ENCODE peak calls at places on chromosomes 7 and 10, in six cellular contexts. R, P, I, D, W and Q are unnamed samples.

GRCh38 chr7:135377171-135377570 is 132.7 kb downstream of the CNOT4 start:
- DNase-seq in R (no peak), P (no peak), I (no peak), D (no peak), W (no peak), Q (no peak)

GRCh38 chr7:14377646-14378266 is 388.3 kb upstream of the ETV1 start:
- DNase-seq in R (no peak), P (no peak), I (no peak), D (no peak), W (no peak), Q (no peak)

GRCh38 chr10:91665842-91666241 is 33.0 kb upstream of the PPP1R3C start:
- DNase-seq in R (no peak), P (no peak), I (no peak), D (no peak), W (no peak), Q (no peak)

GRCh38 chr10:87845624-87846377 is 17.5 kb downstream of the KLLN start:
- DNase-seq in R (no peak), P (no peak), I (peak), D (no peak), W (no peak), Q (peak)

GRCh38 chr7:117127585-117128168 is 174.4 kb downstream of the ST7 start:
- DNase-seq in R (peak), P (no peak), I (peak), D (peak), W (no peak), Q (peak)

GRCh38 chr10:95445223-95445836 is 115.8 kb downstream of the SORBS1 start:
- DNase-seq in R (no peak), P (no peak), I (peak), D (no peak), W (no peak), Q (peak)

GRCh38 chr10:37434091-37434490 is 308.7 kb downstream of the ANKRD30A start:
- DNase-seq in R (no peak), P (no peak), I (no peak), D (no peak), W (no peak), Q (no peak)

GRCh38 chr7:47377741-47378140 is 204.2 kb downstream of the TNS3 start:
- DNase-seq in R (no peak), P (no peak), I (no peak), D (no peak), W (no peak), Q (no peak)

GRCh38 chr10:47425813-47426419 is 41.8 kb upstream of the ZNF488 start:
- DNase-seq in R (no peak), P (no peak), I (no peak), D (no peak), W (no peak), Q (no peak)

GRCh38 chr10:48655426-48656240 is 29.0 kb upstream of the WDFY4 start:
- DNase-seq in R (peak), P (peak), I (no peak), D (no peak), W (peak), Q (no peak)

GRCh38 chr7:77498659-77499379 is 38.3 kb upstream of the PTPN12 start:
- DNase-seq in R (no peak), P (no peak), I (no peak), D (no peak), W (no peak), Q (no peak)

GRCh38 chr7:12889391-12889790 is 202.0 kb downstream of the ARL4A start:
- DNase-seq in R (no peak), P (no peak), I (no peak), D (no peak), W (no peak), Q (no peak)

GRCh38 chr7:1693419-1693990 is 23.4 kb downstream of the ELFN1 start:
- DNase-seq in R (no peak), P (peak), I (no peak), D (no peak), W (peak), Q (no peak)

DNA sequence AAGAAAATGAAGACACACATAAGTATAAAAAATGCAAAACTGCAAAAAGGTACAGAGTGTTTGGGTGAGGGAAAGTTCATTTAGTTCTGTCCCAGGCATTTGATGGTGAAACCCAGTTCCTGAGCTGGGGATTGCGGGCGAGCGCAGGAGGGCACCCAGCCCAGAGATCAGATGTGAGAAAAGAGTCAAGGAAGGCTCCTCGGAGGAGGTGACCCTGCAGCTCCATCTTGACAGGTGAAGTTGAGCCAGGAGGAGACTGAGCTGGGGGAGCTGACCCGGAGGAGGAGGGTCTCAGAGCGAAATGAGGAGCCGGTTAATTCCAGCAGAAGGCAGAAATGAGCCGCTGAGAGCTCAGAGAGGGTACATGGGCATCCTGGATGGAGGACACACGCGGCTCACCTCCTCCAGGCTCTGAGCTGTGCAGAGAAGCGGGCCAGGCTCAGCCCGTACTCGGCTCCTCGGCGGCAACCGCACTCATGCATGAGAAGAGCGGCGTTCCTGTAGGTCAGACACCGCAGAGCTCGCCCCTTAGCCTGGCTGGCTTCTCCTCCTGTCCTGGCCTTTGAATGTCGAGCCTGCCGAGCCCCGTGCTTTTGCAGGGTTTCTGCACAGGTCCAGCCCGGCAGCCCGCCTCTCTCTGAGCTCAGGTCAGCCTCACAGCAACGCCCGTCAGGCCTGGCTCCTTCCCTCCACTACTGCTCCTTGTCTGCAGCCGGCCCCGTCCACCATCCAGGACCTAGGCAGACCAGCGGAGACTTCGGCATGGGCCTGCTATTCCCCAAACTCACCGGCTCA is 9.5 kb upstream of the RAMP3 start:
- DNase-seq in R (no peak), P (no peak), I (no peak), D (no peak), W (no peak), Q (no peak)
- TF ChIP-seq JUND in R (no peak), P (no peak), I (no peak), D (no peak), W (no peak), Q (no peak)

DNA sequence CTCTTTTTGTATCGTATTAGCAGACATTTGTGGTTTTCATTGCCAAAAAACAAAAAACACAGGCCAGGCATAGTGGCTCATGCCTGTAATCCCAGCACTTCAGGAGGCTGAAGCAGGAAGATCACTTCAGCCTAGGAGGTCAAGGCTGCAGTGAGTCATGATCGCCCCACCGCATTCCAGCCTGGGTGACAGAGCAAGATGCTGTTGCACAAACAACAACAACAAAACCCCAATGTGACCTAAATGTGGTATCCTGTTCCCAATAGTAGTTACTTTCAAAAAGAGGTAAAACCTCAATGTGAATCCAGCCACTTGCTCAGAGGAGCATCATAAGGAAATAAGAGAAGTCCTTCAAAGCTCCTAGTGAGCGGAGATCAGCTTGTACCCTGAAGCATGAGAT is 45.8 kb upstream of the SKAP2 start:
- DNase-seq in R (no peak), P (no peak), I (peak), D (peak), W (no peak), Q (no peak)
- TF ChIP-seq JUND in R (no peak), P (peak), I (peak), D (peak), W (no peak), Q (no peak)

GRCh38 chr10:119189811-119190282 is 11.2 kb upstream of the PRDX3 start:
- DNase-seq in R (no peak), P (no peak), I (no peak), D (peak), W (no peak), Q (no peak)
- TF ChIP-seq JUND in R (no peak), P (no peak), I (no peak), D (no peak), W (no peak), Q (no peak)

GRCh38 chr10:116182426-116182825 is 90.6 kb downstream of the GFRA1 start:
- DNase-seq in R (no peak), P (no peak), I (no peak), D (no peak), W (no peak), Q (no peak)
- TF ChIP-seq JUND in R (no peak), P (no peak), I (no peak), D (no peak), W (no peak), Q (no peak)

GRCh38 chr10:28842321-28842720 is 165.0 kb downstream of the BAMBI start:
- DNase-seq in R (no peak), P (no peak), I (no peak), D (no peak), W (no peak), Q (no peak)

GRCh38 chr10:28840954-28841353 is 163.6 kb downstream of the BAMBI start:
- DNase-seq in R (no peak), P (no peak), I (no peak), D (no peak), W (no peak), Q (no peak)

GRCh38 chr10:28839600-28840007 is 162.3 kb downstream of the BAMBI start:
- DNase-seq in R (peak), P (no peak), I (peak), D (peak), W (peak), Q (no peak)

GRCh38 chr10:28840202-28840601 is 162.9 kb downstream of the BAMBI start:
- DNase-seq in R (no peak), P (no peak), I (no peak), D (no peak), W (no peak), Q (no peak)

GRCh38 chr10:28841625-28842024 is 164.3 kb downstream of the BAMBI start:
- DNase-seq in R (no peak), P (no peak), I (no peak), D (no peak), W (no peak), Q (no peak)
- TF ChIP-seq JUND in R (no peak), P (no peak), I (no peak), D (no peak), W (peak), Q (no peak)

GRCh38 chr7:21261627-21262564 is 166.0 kb upstream of the SP4 start:
- DNase-seq in R (peak), P (peak), I (peak), D (peak), W (peak), Q (peak)
- TF ChIP-seq JUND in R (no peak), P (no peak), I (no peak), D (no peak), W (no peak), Q (no peak)

GRCh38 chr10:129966831-129967578 is 2.9 kb upstream of the EBF3 start:
- DNase-seq in R (no peak), P (peak), I (no peak), D (no peak), W (no peak), Q (no peak)

GRCh38 chr10:129969528-129970264 is 5.6 kb upstream of the EBF3 start:
- DNase-seq in R (no peak), P (no peak), I (no peak), D (no peak), W (peak), Q (no peak)

GRCh38 chr10:129967579-129968019 is 3.5 kb upstream of the EBF3 start:
- DNase-seq in R (no peak), P (peak), I (no peak), D (no peak), W (peak), Q (no peak)

GRCh38 chr10:129968937-129969527 is 5.0 kb upstream of the EBF3 start:
- DNase-seq in R (no peak), P (peak), I (no peak), D (peak), W (peak), Q (no peak)

GRCh38 chr10:129968020-129968861 is 4.2 kb upstream of the EBF3 start:
- DNase-seq in R (no peak), P (no peak), I (no peak), D (no peak), W (peak), Q (no peak)
- TF ChIP-seq JUND in R (no peak), P (no peak), I (no peak), D (no peak), W (no peak), Q (no peak)